ENCODE peak calls at places on chromosome 7, in five cellular contexts. G, I, R, S and K are unnamed samples.

GRCh38 chr7:80018941-80019808 is 115.5 kb upstream of the GNAI1 start:
- DNase-seq in S (peak; percentile 19), R (peak; percentile 64), I (peak; percentile 15), G (no peak), K (no peak)

GRCh38 chr7:3065724-3066143 is 22.1 kb upstream of the CARD11 start:
- DNase-seq in S (peak; percentile 50), I (no peak), R (peak; percentile 4), G (no peak), K (no peak)

GRCh38 chr7:139853576-139854511 is 24.8 kb downstream of the TBXAS1 start:
- DNase-seq in I (peak; percentile 30), R (peak; percentile 83), S (peak; percentile 44), G (peak; percentile 61), K (peak; percentile 80)

GRCh38 chr7:47294569-47295222 is 287.2 kb downstream of the TNS3 start:
- DNase-seq in I (no peak), G (no peak), R (no peak), S (no peak), K (no peak)

GRCh38 chr7:99540542-99540941 is 11.4 kb downstream of the FAM200A start:
- DNase-seq in I (no peak), R (no peak), G (no peak), S (no peak), K (no peak)

GRCh38 chr7:131564640-131565039 is 8.2 kb upstream of the PODXL start:
- DNase-seq in I (no peak), S (no peak), R (no peak), G (no peak), K (no peak)

GRCh38 chr7:132145466-132145865 is 430.8 kb downstream of the PLXNA4 start:
- DNase-seq in G (peak; percentile 47), I (peak; percentile 43), R (peak; percentile 34), S (no peak), K (no peak)

GRCh38 chr7:128940494-128941322 is 3.0 kb downstream of the IRF5 start:
- DNase-seq in I (peak; percentile 60), S (peak; percentile 82), G (peak; percentile 49), R (no peak), K (no peak)

GRCh38 chr7:103752995-103753394 is 236.5 kb downstream of the RELN start:
- DNase-seq in G (no peak), R (peak; percentile 27), I (no peak), S (no peak), K (no peak)

GRCh38 chr7:82566752-82567151 is 123.2 kb upstream of the CACNA2D1 start:
- DNase-seq in I (no peak), R (no peak), G (no peak), S (no peak), K (no peak)

GRCh38 chr7:140402178-140402835 is 1.6 kb upstream of the RAB19 start:
- DNase-seq in G (no peak), R (peak; percentile 76), S (no peak), I (no peak), K (no peak)

GRCh38 chr7:159105066-159105780 is 39.4 kb downstream of the VIPR2 start:
- DNase-seq in S (peak; percentile 4), R (no peak), G (no peak), I (peak; percentile 10), K (no peak)

GRCh38 chr7:41006591-41006990 is 696.3 kb downstream of the INHBA start:
- DNase-seq in G (no peak), I (no peak), S (no peak), R (peak; percentile 44), K (no peak)

GRCh38 chr7:114175140-114175539 is 239.5 kb upstream of the FOXP2 start:
- DNase-seq in G (no peak), I (no peak), S (no peak), R (peak; percentile 7), K (no peak)

GRCh38 chr7:106778656-106779250 is 86.3 kb upstream of the PIK3CG start:
- DNase-seq in R (peak; percentile 32), I (no peak), S (no peak), G (no peak), K (no peak)

GRCh38 chr7:27156901-27157716 is 634 bp upstream of the HOXA7 start:
- DNase-seq in R (no peak), S (peak; percentile 22), G (peak; percentile 28), I (peak; percentile 12), K (no peak)

GRCh38 chr7:128848289-128849155 is 14.1 kb upstream of the ATP6V1F start:
- DNase-seq in S (no peak), I (no peak), R (no peak), G (no peak), K (no peak)

GRCh38 chr7:108293190-108293612 is 163.0 kb downstream of the NRCAM start:
- DNase-seq in S (no peak), I (no peak), R (no peak), G (no peak), K (no peak)

GRCh38 chr7:100612730-100613446 is 548 bp downstream of the MOSPD3 start:
- DNase-seq in I (no peak), G (no peak), R (no peak), S (no peak), K (no peak)

GRCh38 chr7:121404348-121404747 is 8.2 kb upstream of the FAM3C start:
- DNase-seq in R (no peak), I (no peak), G (no peak), S (no peak), K (no peak)

GRCh38 chr7:144587701-144588100 is 184.2 kb upstream of the NOBOX start:
- DNase-seq in G (no peak), R (no peak), I (no peak), S (no peak), K (no peak)

GRCh38 chr7:81624021-81624630 is 145.7 kb downstream of the HGF start:
- DNase-seq in I (no peak), R (peak; percentile 61), G (no peak), S (no peak), K (no peak)

GRCh38 chr7:129308047-129308446 is 83.2 kb downstream of the AHCYL2 start:
- DNase-seq in R (peak; percentile 64), G (peak; percentile 40), I (peak; percentile 53), S (no peak), K (no peak)

GRCh38 chr7:75928600-75928939 is 13.6 kb downstream of the POR start:
- DNase-seq in I (no peak), G (no peak), R (no peak), S (no peak), K (no peak)

GRCh38 chr7:75756340-75757297 is 15.4 kb downstream of the CCL26 start:
- DNase-seq in R (peak; percentile 53), I (no peak), G (no peak), S (no peak), K (no peak)

GRCh38 chr7:108091461-108091831 is 38.7 kb downstream of the LAMB4 start:
- DNase-seq in S (no peak), I (no peak), R (no peak), G (no peak), K (no peak)

GRCh38 chr7:63925262-63925625 is 73.4 kb upstream of the ZNF722 start:
- DNase-seq in G (no peak), R (no peak), S (no peak), I (no peak), K (no peak)

GRCh38 chr7:24442170-24442777 is 131.0 kb upstream of the PALS2 start:
- DNase-seq in G (no peak), I (no peak), R (no peak), S (no peak), K (no peak)

GRCh38 chr7:2920041-2920440 is 75.9 kb upstream of the GNA12 start:
- DNase-seq in I (no peak), S (no peak), R (no peak), G (no peak), K (no peak)

GRCh38 chr7:27300401-27300800 is 57.8 kb downstream of the EVX1 start:
- DNase-seq in R (no peak), I (no peak), G (no peak), S (no peak), K (no peak)

DNA sequence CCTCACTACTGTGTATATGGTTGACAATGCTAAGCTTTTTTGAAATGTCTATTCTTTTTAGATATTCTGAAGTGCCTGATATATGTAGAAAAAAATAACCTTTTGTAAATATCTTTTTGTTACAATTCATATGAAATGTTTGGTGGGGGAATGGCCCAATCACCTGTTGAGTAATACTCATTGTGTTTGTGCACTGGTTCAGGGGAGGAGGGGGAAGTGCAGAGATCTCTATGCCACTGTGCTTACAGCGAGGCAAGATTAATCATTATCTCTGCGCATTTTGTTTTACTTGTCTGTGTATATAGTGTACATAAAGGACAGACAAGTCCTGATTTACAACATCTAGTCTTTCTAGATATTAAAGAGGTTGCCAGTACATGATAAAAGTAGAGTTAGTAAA is 25.2 kb downstream of the NUP42 start:
- DNase-seq in G (no peak), R (no peak), S (no peak), I (no peak), K (no peak)
- H3K4me3 ChIP-seq in G (no peak overlapping the region), R (no peak overlapping the region), S (no peak overlapping the region), I (no peak overlapping the region), K (no peak overlapping the region)

DNA sequence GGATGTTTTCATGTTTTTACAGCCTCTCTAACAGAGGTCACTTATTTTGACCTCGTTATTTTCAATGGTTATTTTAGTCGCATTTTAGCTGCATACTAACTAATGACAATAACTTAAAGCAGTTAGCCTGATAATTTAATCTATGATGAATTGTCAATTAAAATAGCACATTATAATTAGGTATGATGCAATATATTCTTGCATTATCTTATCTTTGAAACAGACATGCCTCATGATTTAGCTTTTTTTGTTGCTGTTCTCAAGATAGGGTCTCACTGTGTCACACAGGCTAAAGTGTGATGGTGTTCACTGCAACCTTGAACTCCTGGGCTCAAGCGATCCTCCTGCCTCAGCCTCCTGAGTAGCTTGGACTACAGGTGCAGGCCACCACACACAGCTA is 126.4 kb downstream of the KBTBD2 start:
- DNase-seq in R (no peak), I (no peak), G (no peak), S (no peak), K (no peak)
- TF ChIP-seq CTCF in R (no peak), I (no peak), G (no peak), S (no peak), K (no peak)

GRCh38 chr7:142616121-142616643 is 133.1 kb upstream of the PRSS1 start:
- DNase-seq in S (no peak), I (no peak), G (no peak), R (no peak), K (no peak)
- H3K4me3 ChIP-seq in S (no peak overlapping the region), I (no peak overlapping the region), G (no peak overlapping the region), R (no peak overlapping the region), K (no peak overlapping the region)

GRCh38 chr7:50658696-50659095 is 93.5 kb upstream of the DDC start:
- DNase-seq in S (no peak), R (no peak), I (no peak), G (peak; percentile 9), K (peak; percentile 43)

GRCh38 chr7:50657912-50658311 is 92.7 kb upstream of the DDC start:
- DNase-seq in R (no peak), I (no peak), G (no peak), S (no peak), K (peak; percentile 72)

GRCh38 chr7:50655490-50655889 is 90.3 kb upstream of the DDC start:
- DNase-seq in I (no peak), S (no peak), G (peak; percentile 8), R (no peak), K (peak; percentile 33)

GRCh38 chr7:50656141-50656895 is 91.1 kb upstream of the DDC start:
- DNase-seq in G (peak; percentile 11), R (no peak), S (peak; percentile 19), I (peak; percentile 79), K (peak; percentile 70)

DNA sequence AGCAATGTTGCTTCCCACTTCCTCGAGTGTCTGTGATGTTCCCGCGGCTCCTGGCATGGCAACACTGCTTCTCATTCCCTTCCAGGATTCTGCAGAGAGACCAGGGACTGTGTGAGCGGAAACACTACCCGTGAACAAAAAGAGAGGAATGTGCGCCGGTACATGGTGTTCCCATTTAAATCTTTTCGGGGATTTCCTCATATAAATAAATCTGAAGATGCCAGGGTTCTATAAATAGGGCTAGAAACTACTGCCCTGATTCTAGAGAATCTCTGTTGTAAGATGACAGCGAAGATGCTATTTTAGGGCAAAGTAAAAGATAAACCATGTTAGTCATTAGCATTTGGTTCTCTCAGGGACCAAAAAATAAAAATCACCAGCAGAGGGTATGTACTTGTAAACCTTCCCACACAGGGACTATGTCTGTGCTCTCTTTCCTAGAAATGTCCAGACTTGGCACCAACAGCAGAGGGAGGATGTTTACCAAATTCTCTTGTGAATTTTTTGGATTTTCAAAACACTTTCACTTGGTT is 92.2 kb upstream of the DDC start:
- DNase-seq in I (peak; percentile 87), R (peak; percentile 12), S (peak; percentile 57), G (peak; percentile 75), K (peak; percentile 93)
- TF ChIP-seq CTCF in I (peak; percentile 22), R (no peak), S (peak; percentile 28), G (no peak), K (no peak)